ENCODE peak calls at places on chromosomes 11 and 22, in six cellular contexts. One of them, this sample, is unnamed. For H3K27me3, the result is how much of the 10 kb centered on the place peaks cover.

GRCh38 chr11:84558085-84558905 is 1068.8 kb downstream of the DLG2 start:
- DNase-seq in right lobe of liver: no peak
- DNase-seq in fibroblast of lung: peak
- DNase-seq in AG04450: peak
- DNase-seq in GM23338: peak
- DNase-seq in GM23248: peak
- DNase-seq in this sample: no peak

GRCh38 chr11:62129610-62130497 is 6.0 kb downstream of the INCENP start:
- DNase-seq in right lobe of liver: peak
- DNase-seq in fibroblast of lung: no peak
- DNase-seq in AG04450: no peak
- DNase-seq in GM23338: no peak
- DNase-seq in GM23248: no peak
- DNase-seq in this sample: no peak

GRCh38 chr11:86495341-86495740 is 120.7 kb downstream of the CCDC81 start:
- DNase-seq in right lobe of liver: no peak
- DNase-seq in fibroblast of lung: no peak
- DNase-seq in AG04450: no peak
- DNase-seq in GM23338: no peak
- DNase-seq in GM23248: no peak
- DNase-seq in this sample: no peak

GRCh38 chr11:114340311-114341131 is 44.3 kb downstream of the NNMT start:
- DNase-seq in right lobe of liver: no peak
- DNase-seq in fibroblast of lung: peak
- DNase-seq in AG04450: peak
- DNase-seq in GM23338: peak
- DNase-seq in GM23248: peak
- DNase-seq in this sample: peak

GRCh38 chr11:26704249-26704648 is 17.6 kb downstream of the SLC5A12 start:
- DNase-seq in right lobe of liver: no peak
- DNase-seq in fibroblast of lung: peak
- DNase-seq in AG04450: no peak
- DNase-seq in GM23338: no peak
- DNase-seq in GM23248: peak
- DNase-seq in this sample: no peak

GRCh38 chr22:42138122-42138770 is 7.6 kb upstream of the CYP2D6 start:
- DNase-seq in right lobe of liver: peak
- DNase-seq in fibroblast of lung: no peak
- DNase-seq in AG04450: no peak
- DNase-seq in GM23338: no peak
- DNase-seq in GM23248: no peak
- DNase-seq in this sample: no peak

GRCh38 chr11:19673924-19674390 is 38.7 kb upstream of the NAV2 start:
- DNase-seq in right lobe of liver: no peak
- DNase-seq in fibroblast of lung: peak
- DNase-seq in AG04450: no peak
- DNase-seq in GM23338: peak
- DNase-seq in GM23248: peak
- DNase-seq in this sample: peak

GRCh38 chr22:37230673-37231405 is 13.2 kb downstream of the RAC2 start:
- DNase-seq in right lobe of liver: no peak
- DNase-seq in fibroblast of lung: peak
- DNase-seq in AG04450: no peak
- DNase-seq in GM23338: no peak
- DNase-seq in GM23248: no peak
- DNase-seq in this sample: no peak

GRCh38 chr22:41216984-41217383 is 11.9 kb downstream of the L3MBTL2 start:
- DNase-seq in right lobe of liver: no peak
- DNase-seq in fibroblast of lung: no peak
- DNase-seq in AG04450: peak
- DNase-seq in GM23338: no peak
- DNase-seq in GM23248: peak
- DNase-seq in this sample: peak

GRCh38 chr11:94705419-94705818 is 62.7 kb upstream of the AMOTL1 start:
- DNase-seq in right lobe of liver: no peak
- DNase-seq in fibroblast of lung: no peak
- DNase-seq in AG04450: no peak
- DNase-seq in GM23338: no peak
- DNase-seq in GM23248: no peak
- DNase-seq in this sample: no peak

GRCh38 chr11:65973439-65974110 is 12.0 kb downstream of the SART1 start:
- DNase-seq in right lobe of liver: no peak
- DNase-seq in fibroblast of lung: peak
- DNase-seq in AG04450: no peak
- DNase-seq in GM23338: no peak
- DNase-seq in GM23248: peak
- DNase-seq in this sample: no peak

GRCh38 chr22:19811811-19812771 is 42.6 kb downstream of the GNB1L start:
- DNase-seq in right lobe of liver: no peak
- DNase-seq in fibroblast of lung: no peak
- DNase-seq in AG04450: no peak
- DNase-seq in GM23338: no peak
- DNase-seq in GM23248: no peak
- DNase-seq in this sample: peak

GRCh38 chr22:40595497-40596234 is 40.9 kb downstream of the MRTFA start:
- DNase-seq in right lobe of liver: no peak
- DNase-seq in fibroblast of lung: no peak
- DNase-seq in AG04450: no peak
- DNase-seq in GM23338: no peak
- DNase-seq in GM23248: peak
- DNase-seq in this sample: no peak

GRCh38 chr11:45336136-45336535 is 50.0 kb upstream of the SYT13 start:
- DNase-seq in right lobe of liver: no peak
- DNase-seq in fibroblast of lung: no peak
- DNase-seq in AG04450: no peak
- DNase-seq in GM23338: no peak
- DNase-seq in GM23248: no peak
- DNase-seq in this sample: no peak

GRCh38 chr11:45341379-45341778 is 55.2 kb upstream of the SYT13 start:
- DNase-seq in right lobe of liver: no peak
- DNase-seq in fibroblast of lung: no peak
- DNase-seq in AG04450: no peak
- DNase-seq in GM23338: peak
- DNase-seq in GM23248: no peak
- DNase-seq in this sample: no peak

GRCh38 chr11:45343988-45344387 is 57.8 kb upstream of the SYT13 start:
- DNase-seq in right lobe of liver: no peak
- DNase-seq in fibroblast of lung: no peak
- DNase-seq in AG04450: no peak
- DNase-seq in GM23338: no peak
- DNase-seq in GM23248: no peak
- DNase-seq in this sample: no peak

GRCh38 chr11:45337583-45338360 is 51.6 kb upstream of the SYT13 start:
- DNase-seq in right lobe of liver: no peak
- DNase-seq in fibroblast of lung: no peak
- DNase-seq in AG04450: no peak
- DNase-seq in GM23338: no peak
- DNase-seq in GM23248: no peak
- DNase-seq in this sample: no peak

GRCh38 chr11:45339754-45340519 is 53.8 kb upstream of the SYT13 start:
- DNase-seq in right lobe of liver: peak
- DNase-seq in fibroblast of lung: peak
- DNase-seq in AG04450: peak
- DNase-seq in GM23338: peak
- DNase-seq in GM23248: peak
- DNase-seq in this sample: peak
- H3K4me3 ChIP-seq in right lobe of liver: no peak
- H3K4me3 ChIP-seq in fibroblast of lung: no peak
- H3K4me3 ChIP-seq in AG04450: no peak
- H3K4me3 ChIP-seq in GM23338: peak
- H3K4me3 ChIP-seq in GM23248: peak
- H3K4me3 ChIP-seq in this sample: no peak

DNA sequence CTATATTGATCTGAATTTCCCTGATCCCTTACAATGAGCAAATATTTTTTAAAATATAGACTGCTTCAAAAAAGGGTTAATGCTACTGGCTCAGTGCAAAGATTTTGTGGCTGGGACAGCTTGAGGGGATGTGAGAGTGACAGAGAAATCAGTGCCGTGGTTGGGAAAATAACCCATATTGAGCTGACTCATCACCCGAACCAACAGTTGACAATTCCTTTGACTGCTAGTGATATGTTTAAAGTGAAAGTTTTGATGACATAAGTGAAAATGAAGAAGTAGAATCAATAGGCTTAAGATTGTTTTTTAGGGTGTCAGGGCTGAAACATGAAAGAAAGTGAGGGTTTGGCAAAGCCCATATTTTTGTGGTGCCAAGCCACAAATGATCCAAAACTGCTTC is 257.1 kb upstream of the TENM4 start:
- DNase-seq in right lobe of liver: no peak
- DNase-seq in fibroblast of lung: no peak
- DNase-seq in AG04450: no peak
- DNase-seq in GM23338: no peak
- DNase-seq in GM23248: no peak
- DNase-seq in this sample: no peak
- H3K27me3 ChIP-seq in right lobe of liver: under half
- H3K27me3 ChIP-seq in fibroblast of lung: under half
- H3K27me3 ChIP-seq in AG04450: under half
- H3K27me3 ChIP-seq in GM23338: under half
- H3K27me3 ChIP-seq in GM23248: under half
- H3K27me3 ChIP-seq in this sample: under half

DNA sequence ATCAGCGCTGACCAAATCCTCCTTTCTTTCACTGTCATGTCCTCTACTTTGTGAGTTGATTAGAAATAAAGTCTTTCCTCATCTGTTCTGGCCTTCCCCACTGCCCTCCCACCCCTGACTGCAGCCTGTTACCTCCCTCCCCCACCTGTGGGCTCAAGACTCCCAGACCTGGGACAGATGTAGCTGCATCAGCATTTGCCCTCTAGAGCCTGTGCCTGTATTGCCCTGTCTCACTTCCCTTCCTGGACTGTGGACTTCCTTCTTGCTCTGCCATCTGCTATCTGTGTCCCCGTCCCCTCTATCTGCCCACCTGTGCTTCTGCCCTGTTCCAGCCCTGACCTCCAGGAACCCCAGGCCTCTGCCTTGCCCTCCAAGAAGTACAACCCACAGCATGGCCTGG is 122.5 kb downstream of the GALNT18 start:
- DNase-seq in right lobe of liver: no peak
- DNase-seq in fibroblast of lung: no peak
- DNase-seq in AG04450: no peak
- DNase-seq in GM23338: no peak
- DNase-seq in GM23248: no peak
- DNase-seq in this sample: no peak
- H3K27ac ChIP-seq in right lobe of liver: no peak
- H3K27ac ChIP-seq in fibroblast of lung: no peak
- H3K27ac ChIP-seq in AG04450: no peak
- H3K27ac ChIP-seq in GM23338: no peak
- H3K27ac ChIP-seq in GM23248: no peak
- H3K27ac ChIP-seq in this sample: no peak

GRCh38 chr22:23403152-23403719 is 176.9 kb downstream of the IGLL1 start:
- DNase-seq in right lobe of liver: no peak
- DNase-seq in fibroblast of lung: no peak
- DNase-seq in AG04450: no peak
- DNase-seq in GM23338: no peak
- DNase-seq in GM23248: no peak
- DNase-seq in this sample: no peak

GRCh38 chr22:23401910-23402274 is 178.2 kb downstream of the IGLL1 start:
- DNase-seq in right lobe of liver: no peak
- DNase-seq in fibroblast of lung: no peak
- DNase-seq in AG04450: no peak
- DNase-seq in GM23338: no peak
- DNase-seq in GM23248: no peak
- DNase-seq in this sample: no peak

GRCh38 chr22:23401111-23401909 is 178.8 kb downstream of the IGLL1 start:
- DNase-seq in right lobe of liver: no peak
- DNase-seq in fibroblast of lung: peak
- DNase-seq in AG04450: peak
- DNase-seq in GM23338: no peak
- DNase-seq in GM23248: peak
- DNase-seq in this sample: no peak

GRCh38 chr22:23403720-23404688 is 176.1 kb downstream of the IGLL1 start:
- DNase-seq in right lobe of liver: no peak
- DNase-seq in fibroblast of lung: peak
- DNase-seq in AG04450: no peak
- DNase-seq in GM23338: no peak
- DNase-seq in GM23248: peak
- DNase-seq in this sample: no peak

GRCh38 chr22:23402275-23403151 is 177.6 kb downstream of the IGLL1 start:
- DNase-seq in right lobe of liver: peak
- DNase-seq in fibroblast of lung: peak
- DNase-seq in AG04450: no peak
- DNase-seq in GM23338: peak
- DNase-seq in GM23248: peak
- DNase-seq in this sample: peak
- H3K4me3 ChIP-seq in right lobe of liver: peak
- H3K4me3 ChIP-seq in fibroblast of lung: no peak
- H3K4me3 ChIP-seq in AG04450: no peak
- H3K4me3 ChIP-seq in GM23338: peak
- H3K4me3 ChIP-seq in GM23248: no peak
- H3K4me3 ChIP-seq in this sample: peak

DNA sequence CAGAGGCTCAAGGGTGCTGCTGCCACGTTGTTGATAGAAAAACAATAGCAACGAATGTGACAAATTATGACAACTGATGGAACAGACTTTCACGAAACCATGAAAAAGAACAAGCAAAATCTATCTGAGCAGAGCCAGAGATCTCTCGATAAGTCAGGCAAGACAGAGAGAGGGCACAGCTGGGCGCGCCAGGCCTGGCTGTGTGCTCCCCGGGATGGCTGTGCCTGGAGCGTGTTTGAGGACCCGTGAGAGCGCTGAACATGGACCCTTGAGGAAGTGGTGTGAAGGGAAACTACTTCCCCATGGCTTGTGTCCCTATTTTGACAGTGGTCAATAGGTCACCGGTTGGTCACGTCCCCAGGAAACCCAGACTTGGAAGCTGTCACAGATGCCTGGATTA is 83.1 kb upstream of the FGF3 start:
- DNase-seq in right lobe of liver: no peak
- DNase-seq in fibroblast of lung: no peak
- DNase-seq in AG04450: no peak
- DNase-seq in GM23338: no peak
- DNase-seq in GM23248: no peak
- DNase-seq in this sample: no peak
- H3K27me3 ChIP-seq in right lobe of liver: under half
- H3K27me3 ChIP-seq in fibroblast of lung: under half
- H3K27me3 ChIP-seq in AG04450: under half
- H3K27me3 ChIP-seq in GM23338: under half
- H3K27me3 ChIP-seq in GM23248: under half
- H3K27me3 ChIP-seq in this sample: under half

DNA sequence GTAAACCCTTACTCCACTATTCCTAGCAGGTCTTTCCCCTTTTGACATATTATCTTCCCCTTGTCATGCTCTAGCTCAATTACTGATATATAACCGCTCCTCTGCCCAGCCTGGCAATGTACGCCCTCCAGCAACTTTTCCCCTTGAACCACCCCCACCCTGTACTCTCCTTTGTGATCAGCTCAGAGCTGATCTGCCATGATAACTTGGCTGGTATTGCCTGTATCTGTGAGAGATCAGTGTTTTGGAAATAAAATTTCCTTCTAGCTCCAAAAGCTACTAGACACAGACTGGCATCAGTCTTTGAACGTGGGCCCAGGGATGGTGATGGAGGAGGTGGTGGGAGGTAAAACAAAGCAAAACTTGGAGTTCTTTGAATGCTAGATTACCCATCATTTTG is 42.9 kb downstream of the DIXDC1 start:
- DNase-seq in right lobe of liver: no peak
- DNase-seq in fibroblast of lung: no peak
- DNase-seq in AG04450: no peak
- DNase-seq in GM23338: no peak
- DNase-seq in GM23248: no peak
- DNase-seq in this sample: no peak
- H3K27ac ChIP-seq in right lobe of liver: no peak
- H3K27ac ChIP-seq in fibroblast of lung: no peak
- H3K27ac ChIP-seq in AG04450: no peak
- H3K27ac ChIP-seq in GM23338: no peak
- H3K27ac ChIP-seq in GM23248: no peak
- H3K27ac ChIP-seq in this sample: no peak

GRCh38 chr11:112961146-112961668 is at the start of gene NCAM1:
- DNase-seq in right lobe of liver: peak
- DNase-seq in fibroblast of lung: peak
- DNase-seq in AG04450: no peak
- DNase-seq in GM23338: peak
- DNase-seq in GM23248: peak
- DNase-seq in this sample: peak
- H3K4me3 ChIP-seq in right lobe of liver: peak
- H3K4me3 ChIP-seq in fibroblast of lung: peak
- H3K4me3 ChIP-seq in AG04450: peak
- H3K4me3 ChIP-seq in GM23338: peak
- H3K4me3 ChIP-seq in GM23248: peak
- H3K4me3 ChIP-seq in this sample: peak